ENCODE peak calls at places on chromosomes 11 and 22, in five cellular contexts. S is dorsolateral prefrontal cortex, W is colonic mucosa, E is lower lobe of right lung, V is left ventricle myocardium inferior. F is an unnamed sample.

GRCh38 chr11:117273550-117274289 is 17.4 kb upstream of the BACE1-AS start:
- DNase-seq in E (no peak), W (no peak), S (no peak), V (no peak), F (no peak)

GRCh38 chr11:71998061-71998460 is 648 bp upstream of the IL18BP start:
- DNase-seq in S (no peak), E (no peak), W (no peak), V (no peak), F (no peak)

GRCh38 chr11:120043323-120043945 is 94.5 kb downstream of the TRIM29 start:
- DNase-seq in S (no peak), V (no peak), W (peak; percentile 2), E (no peak), F (peak; percentile 8)

GRCh38 chr11:94895451-94895850 is 77.9 kb downstream of the CWC15 start:
- DNase-seq in V (no peak), E (no peak), W (no peak), S (no peak), F (no peak)

GRCh38 chr11:68051191-68052136 is 12.6 kb downstream of the TCIRG1 start:
- DNase-seq in S (no peak), E (no peak), V (no peak), W (no peak), F (no peak)

GRCh38 chr11:111836766-111837165 is 34.6 kb downstream of the ALG9 start:
- DNase-seq in V (no peak), E (no peak), W (no peak), S (no peak), F (no peak)

GRCh38 chr11:120236169-120237107 is 3.5 kb upstream of the POU2F3 start:
- DNase-seq in W (no peak), E (no peak), V (no peak), S (no peak), F (no peak)

GRCh38 chr11:108508653-108509593 is 10.7 kb upstream of the POGLUT3 start:
- DNase-seq in S (no peak), W (no peak), V (no peak), E (no peak), F (no peak)

GRCh38 chr11:128884054-128884453 is 7.1 kb upstream of the KCNJ5 start:
- DNase-seq in E (no peak), W (no peak), S (no peak), V (no peak), F (no peak)

GRCh38 chr11:43697679-43698078 is 17.1 kb downstream of the HSD17B12 start:
- DNase-seq in V (no peak), E (no peak), S (no peak), W (no peak), F (no peak)

GRCh38 chr22:45942344-45942743 is 34.6 kb downstream of the WNT7B start:
- DNase-seq in E (no peak), V (no peak), S (no peak), W (no peak), F (no peak)

GRCh38 chr11:114775849-114776621 is 97.7 kb downstream of the NXPE2 start:
- DNase-seq in S (peak; percentile 72), W (no peak), V (no peak), E (no peak), F (no peak)

GRCh38 chr11:76654980-76655379 is 15.6 kb downstream of the LRRC32 start:
- DNase-seq in W (peak; percentile 15), V (no peak), S (no peak), E (no peak), F (peak; percentile 77)

GRCh38 chr11:66743271-66743968 is 14.4 kb upstream of the SPTBN2 start:
- DNase-seq in E (peak; percentile 67), W (peak; percentile 91), S (peak; percentile 79), V (no peak), F (no peak)

GRCh38 chr11:128695539-128696221 is 1.8 kb downstream of the FLI1 start:
- DNase-seq in E (peak; percentile 81), S (no peak), V (no peak), W (no peak), F (no peak)

GRCh38 chr22:24772493-24773220 is 1.9 kb downstream of the PIWIL3 start:
- DNase-seq in S (no peak), W (no peak), E (no peak), V (no peak), F (no peak)

GRCh38 chr11:128831781-128832497 is 35.2 kb downstream of the KCNJ1 start:
- DNase-seq in S (no peak), V (no peak), W (no peak), E (no peak), F (no peak)

GRCh38 chr22:17562906-17563870 is at the start of gene SLC25A18:
- DNase-seq in S (no peak), V (peak; percentile 71), W (no peak), E (no peak), F (no peak)

GRCh38 chr22:50192056-50192824 is 6.5 kb downstream of the TRABD start:
- DNase-seq in V (no peak), E (no peak), W (no peak), S (peak; percentile 66), F (no peak)
- TF ChIP-seq CTCF in V (no peak), E (no peak), W (no peak), S (no peak), F (no peak)

GRCh38 chr22:41245917-41246499 is 5.3 kb upstream of the CHADL start:
- DNase-seq in W (no peak), E (no peak), S (no peak), V (no peak), F (no peak)
- TF ChIP-seq CTCF in W (no peak), E (no peak), S (no peak), V (no peak), F (no peak)

GRCh38 chr11:124762624-124763155 is 600 bp upstream of the ESAM start:
- DNase-seq in S (no peak), V (no peak), W (peak; percentile 56), E (no peak), F (no peak)
- TF ChIP-seq CTCF in S (no peak), V (no peak), W (no peak), E (no peak), F (no peak)

GRCh38 chr11:12478743-12479142 is 101.4 kb downstream of the PARVA start:
- DNase-seq in W (no peak), S (no peak), V (no peak), E (no peak), F (no peak)

GRCh38 chr11:12470236-12470635 is 92.9 kb downstream of the PARVA start:
- DNase-seq in S (no peak), V (no peak), W (no peak), E (no peak), F (no peak)

GRCh38 chr11:12473366-12473765 is 96.0 kb downstream of the PARVA start:
- DNase-seq in V (no peak), E (no peak), W (no peak), S (no peak), F (no peak)

GRCh38 chr11:12472401-12473065 is 95.2 kb downstream of the PARVA start:
- DNase-seq in W (no peak), S (no peak), V (no peak), E (no peak), F (no peak)

GRCh38 chr11:12474871-12475270 is 97.5 kb downstream of the PARVA start:
- DNase-seq in E (no peak), W (no peak), V (no peak), S (no peak), F (no peak)
- TF ChIP-seq CTCF in E (no peak), W (no peak), V (no peak), S (no peak), F (no peak)